ENCODE peak calls at places on chromosomes 12 and 14, in ten cellular contexts. Q, M, H, L, Y, A, P, B, J and V are unnamed samples.

GRCh38 chr12:110468212-110469048 is at the start of the genes FAM216A and GPN3:
- DNase-seq in Y (peak; percentile 97), H (peak; percentile 96), P (peak; percentile 97), B (peak; percentile 96), M (peak; percentile 97), J (peak; percentile 97), Q (peak; percentile 98), L (peak; percentile 96), A (peak; percentile 98), V (peak; percentile 81)

GRCh38 chr14:76174982-76175381 is 23.3 kb downstream of the GPATCH2L start:
- DNase-seq in P (no peak), B (no peak), H (no peak), Q (no peak), L (no peak), M (no peak), Y (no peak), A (no peak), J (no peak), V (no peak)

GRCh38 chr14:61927521-61927920 is 165.3 kb downstream of the SNAPC1 start:
- DNase-seq in L (no peak), B (no peak), A (peak; percentile 81), Q (no peak), J (no peak), H (no peak), P (no peak), M (no peak), Y (no peak), V (peak; percentile 13)

GRCh38 chr14:55373784-55374725 is 37.6 kb downstream of the ATG14 start:
- DNase-seq in M (no peak), H (no peak), B (no peak), J (no peak), A (peak; percentile 77), Q (peak; percentile 39), P (no peak), L (no peak), Y (no peak), V (no peak)

GRCh38 chr12:2649201-2650030 is 145.4 kb upstream of the FKBP4 start:
- DNase-seq in A (no peak), Y (no peak), B (no peak), Q (no peak), P (no peak), J (no peak), H (no peak), M (no peak), L (peak; percentile 52), V (no peak)

GRCh38 chr12:88472248-88472647 is 108.0 kb downstream of the KITLG start:
- DNase-seq in H (no peak), L (no peak), J (no peak), B (no peak), M (no peak), A (peak; percentile 41), Y (no peak), Q (no peak), P (no peak), V (no peak)

GRCh38 chr14:100096656-100097055 is 31.4 kb downstream of the EVL start:
- DNase-seq in Y (no peak), J (no peak), L (no peak), Q (no peak), M (no peak), A (peak; percentile 68), H (no peak), B (no peak), P (no peak), V (peak; percentile 40)

GRCh38 chr14:73438993-73439392 is 19.4 kb downstream of the NUMB start:
- DNase-seq in A (no peak), M (no peak), Y (no peak), B (no peak), P (no peak), Q (peak; percentile 56), H (no peak), J (no peak), L (no peak), V (no peak)

GRCh38 chr12:65779091-65779642 is 45.1 kb upstream of the HMGA2 start:
- DNase-seq in M (no peak), H (no peak), P (no peak), J (no peak), B (no peak), A (peak; percentile 61), L (no peak), Y (no peak), Q (peak; percentile 51), V (no peak)

GRCh38 chr12:67558775-67559174 is 89.8 kb upstream of the DYRK2 start:
- DNase-seq in J (no peak), Q (no peak), H (no peak), Y (no peak), B (no peak), M (no peak), L (no peak), A (no peak), P (no peak), V (no peak)

GRCh38 chr12:6821674-6822433 is at the start of gene GPR162:
- DNase-seq in A (peak; percentile 48), J (peak; percentile 60), M (peak; percentile 51), L (no peak), Y (no peak), Q (no peak), H (no peak), B (peak; percentile 49), P (peak; percentile 48), V (peak; percentile 75)

GRCh38 chr12:24997496-24997895 is 48.6 kb upstream of the BCAT1 start:
- DNase-seq in J (no peak), Y (no peak), B (no peak), M (no peak), L (no peak), Q (no peak), H (no peak), P (no peak), A (no peak), V (no peak)

GRCh38 chr14:41449057-41449456 is 157.6 kb upstream of the LRFN5 start:
- DNase-seq in B (no peak), J (no peak), M (no peak), Y (no peak), L (no peak), Q (no peak), P (no peak), A (no peak), H (no peak), V (no peak)

GRCh38 chr12:94725375-94726168 is 75.2 kb upstream of the TMCC3 start:
- DNase-seq in J (peak; percentile 38), H (peak; percentile 40), A (peak; percentile 26), P (peak; percentile 23), Y (peak; percentile 44), B (no peak), Q (peak; percentile 71), M (peak; percentile 34), L (no peak), V (no peak)

GRCh38 chr14:69316449-69317391 is 56.8 kb downstream of the GALNT16 start:
- DNase-seq in P (peak; percentile 28), Y (peak; percentile 73), H (no peak), B (peak; percentile 10), A (peak; percentile 98), M (peak; percentile 55), Q (peak; percentile 7), L (peak; percentile 41), J (peak; percentile 81), V (peak; percentile 92)

GRCh38 chr14:103385994-103386491 is 828 bp downstream of the MARK3 start:
- DNase-seq in B (peak; percentile 79), A (peak; percentile 31), H (peak; percentile 37), L (peak; percentile 86), Y (no peak), M (peak; percentile 43), Q (peak; percentile 44), P (peak; percentile 50), J (no peak), V (no peak)

GRCh38 chr12:82627799-82628198 is 58.9 kb upstream of the TMTC2 start:
- DNase-seq in H (no peak), M (no peak), P (no peak), J (no peak), A (peak; percentile 38), Y (no peak), Q (peak; percentile 46), B (no peak), L (no peak), V (peak; percentile 6)

GRCh38 chr12:3152892-3153291 is 75.7 kb downstream of the TSPAN9 start:
- DNase-seq in A (no peak), P (no peak), L (peak; percentile 80), H (no peak), J (no peak), M (no peak), Q (peak; percentile 73), B (no peak), Y (no peak), V (no peak)

GRCh38 chr14:74478996-74479635 is 14.0 kb downstream of the NPC2 start:
- DNase-seq in B (no peak), L (no peak), J (no peak), Y (no peak), A (peak; percentile 42), H (no peak), Q (peak; percentile 67), M (no peak), P (no peak), V (no peak)

GRCh38 chr14:94953541-94954260 is 183.8 kb upstream of the GSC start:
- DNase-seq in P (no peak), Y (no peak), M (no peak), A (no peak), Q (no peak), B (no peak), J (no peak), L (no peak), H (no peak), V (no peak)

GRCh38 chr12:56078427-56078826 is 1.5 kb upstream of the ERBB3 start:
- DNase-seq in L (no peak), B (no peak), Q (no peak), J (no peak), H (no peak), A (no peak), Y (no peak), P (no peak), M (no peak), V (no peak)

GRCh38 chr12:52896190-52897100 is 8.4 kb downstream of the KRT8 start:
- DNase-seq in P (peak; percentile 72), J (no peak), H (no peak), B (no peak), M (no peak), L (no peak), Q (no peak), A (no peak), Y (no peak), V (no peak)
- TF ChIP-seq POLR2A in P (peak; percentile 77), J (no peak), H (no peak), B (peak; percentile 19), M (no peak), L (no peak), Q (no peak), A (no peak), Y (no peak), V (no peak)

GRCh38 chr14:36661506-36662257 is at the start of gene PAX9:
- DNase-seq in Y (peak; percentile 85), P (peak; percentile 86), Q (peak; percentile 70), H (no peak), M (peak; percentile 91), L (no peak), A (peak; percentile 41), J (no peak), B (peak; percentile 93), V (no peak)
- TF ChIP-seq POLR2A in Y (no peak), P (no peak), Q (no peak), H (no peak), M (no peak), L (no peak), A (no peak), J (no peak), B (no peak), V (no peak)

GRCh38 chr12:72081787-72082186 is 143.1 kb downstream of the TPH2 start:
- DNase-seq in J (no peak), L (no peak), B (no peak), Y (no peak), M (no peak), Q (no peak), A (no peak), P (no peak), H (no peak), V (no peak)
- TF ChIP-seq POLR2A in J (no peak), L (no peak), B (no peak), Y (no peak), M (no peak), Q (no peak), A (no peak), P (no peak), H (no peak), V (no peak)

GRCh38 chr14:60164717-60165546 is at the start of gene DHRS7:
- DNase-seq in A (peak; percentile 71), P (peak; percentile 86), Y (peak; percentile 68), H (peak; percentile 78), M (peak; percentile 85), J (peak; percentile 70), L (peak; percentile 98), B (peak; percentile 85), Q (peak; percentile 82), V (peak; percentile 56)
- TF ChIP-seq POLR2A in A (peak; percentile 69), P (peak; percentile 74), Y (peak; percentile 38), H (peak; percentile 71), M (peak; percentile 87), J (peak; percentile 52), L (no peak), B (peak; percentile 90), Q (peak; percentile 59), V (peak; percentile 59)